ENCODE peak calls at places on chromosomes 3 and 15, in five cellular contexts. E is activated effector memory CD4-positive, alpha-beta T cell treated with Interleukin-2 at 50 U/mL for 16 hours; Y is stimulated activated CD8-positive, alpha-beta memory T cell treated with anti-CD3 and anti-CD28 coated beads, Interleukin-7, amount 100 ng/mL, for 24 hours; D is prostate gland; U is B cell. T is an unnamed sample.

GRCh38 chr15:39255760-39256159 is 325.1 kb upstream of the THBS1 start:
- DNase-seq in E (no peak), Y (no peak), D (no peak), U (no peak), T (no peak)

GRCh38 chr15:89399390-89400120 is 64.9 kb upstream of the POLG start:
- DNase-seq in E (no peak), Y (no peak), D (no peak), U (peak; percentile 81), T (peak; percentile 76)

GRCh38 chr3:31629054-31629453 is 96.3 kb downstream of the STT3B start:
- DNase-seq in E (no peak), Y (no peak), D (no peak), U (no peak), T (no peak)

GRCh38 chr3:39707314-39707909 is 102.0 kb upstream of the MYRIP start:
- DNase-seq in E (no peak), Y (no peak), D (peak; percentile 15), U (peak; percentile 17), T (no peak)

GRCh38 chr3:29853841-29854397 is 573.0 kb downstream of the RBMS3 start:
- DNase-seq in E (no peak), Y (no peak), D (no peak), U (no peak), T (no peak)

GRCh38 chr15:66646799-66647198 is 55.2 kb upstream of the SMAD6 start:
- DNase-seq in E (no peak), Y (no peak), D (no peak), U (no peak), T (no peak)

GRCh38 chr3:124643453-124643852 is 86.8 kb upstream of the UMPS start:
- DNase-seq in E (no peak), Y (no peak), D (no peak), U (no peak), T (no peak)

GRCh38 chr15:101664303-101664913 is 12.2 kb upstream of the TM2D3 start:
- DNase-seq in E (no peak), Y (no peak), D (no peak), U (no peak), T (no peak)

GRCh38 chr3:94234177-94234788 is 171.4 kb downstream of the NSUN3 start:
- DNase-seq in E (no peak), Y (no peak), D (peak; percentile 20), U (no peak), T (no peak)

GRCh38 chr3:171049831-171050444 is 23.4 kb upstream of the SLC2A2 start:
- DNase-seq in E (peak; percentile 14), Y (no peak), D (no peak), U (peak; percentile 21), T (no peak)

GRCh38 chr3:131705558-131706051 is 202.8 kb upstream of the MRPL3 start:
- DNase-seq in E (no peak), Y (no peak), D (no peak), U (no peak), T (no peak)

GRCh38 chr15:66631616-66632263 is 65.9 kb upstream of the LCTL start:
- DNase-seq in E (no peak), Y (no peak), D (no peak), U (no peak), T (peak; percentile 45)

GRCh38 chr3:188527389-188527788 is 373.4 kb downstream of the LPP start:
- DNase-seq in E (no peak), Y (no peak), D (no peak), U (no peak), T (no peak)

GRCh38 chr3:185084402-185084801 is 68.5 kb downstream of the C3orf70 start:
- DNase-seq in E (no peak), Y (no peak), D (no peak), U (no peak), T (no peak)

GRCh38 chr15:40893733-40894688 is at the start of gene VPS18:
- DNase-seq in E (peak; percentile 97), Y (peak; percentile 99), D (peak; percentile 99), U (peak; percentile 92), T (peak; percentile 98)

GRCh38 chr15:67803996-67804843 is 21.1 kb upstream of the SKOR1 start:
- DNase-seq in E (no peak), Y (no peak), D (no peak), U (no peak), T (no peak)

GRCh38 chr3:134039161-134039862 is 9.6 kb upstream of the SLCO2A1 start:
- DNase-seq in E (no peak), Y (no peak), D (no peak), U (no peak), T (no peak)

GRCh38 chr15:32683906-32684584 is 33.8 kb upstream of the GREM1 start:
- DNase-seq in E (no peak), Y (no peak), D (no peak), U (no peak), T (no peak)

GRCh38 chr3:39433642-39434041 is 27.1 kb downstream of the RPSA start:
- DNase-seq in E (no peak), Y (no peak), D (no peak), U (no peak), T (no peak)

GRCh38 chr3:112814256-112814655 is 32.4 kb downstream of the CD200R1L start:
- DNase-seq in E (no peak), Y (no peak), D (no peak), U (no peak), T (no peak)

GRCh38 chr3:16211176-16211904 is 36.9 kb downstream of the GALNT15 start:
- DNase-seq in E (no peak), Y (no peak), D (no peak), U (no peak), T (no peak)

GRCh38 chr3:164351126-164351525 is 727.2 kb downstream of the SI start:
- DNase-seq in E (no peak), Y (no peak), D (no peak), U (no peak), T (no peak)

GRCh38 chr3:153856932-153857331 is 264.3 kb upstream of the ARHGEF26 start:
- DNase-seq in E (no peak), Y (no peak), D (no peak), U (no peak), T (no peak)

GRCh38 chr3:101821503-101821902 is 27.8 kb upstream of the NFKBIZ start:
- DNase-seq in E (no peak), Y (no peak), D (no peak), U (no peak), T (no peak)

GRCh38 chr15:54089776-54090175 is 111.5 kb downstream of the UNC13C start:
- DNase-seq in E (no peak), Y (no peak), D (no peak), U (no peak), T (no peak)

GRCh38 chr15:31353931-31354330 is 27.3 kb downstream of the KLF13 start:
- DNase-seq in E (no peak), Y (no peak), D (no peak), U (no peak), T (no peak)

GRCh38 chr15:40305281-40305680 is 2.5 kb downstream of the PLCB2 start:
- DNase-seq in E (no peak), Y (no peak), D (no peak), U (no peak), T (peak; percentile 10)

GRCh38 chr3:73656241-73656890 is 31.6 kb upstream of the PDZRN3 start:
- DNase-seq in E (no peak), Y (no peak), D (no peak), U (no peak), T (no peak)